ENCODE peak calls at places on chromosomes 6 and 20, in seven cellular contexts. One of them, this sample, is unnamed.

GRCh38 chr6:27592481-27593199 is 119.7 kb upstream of the ZNF184 start:
- DNase-seq in endodermal cell: peak
- DNase-seq in esophagus muscularis mucosa: no peak
- DNase-seq in left ventricle myocardium inferior: no peak
- DNase-seq in testis: no peak
- DNase-seq in RWPE1: no peak
- DNase-seq in heart left ventricle: no peak
- DNase-seq in this sample: peak

GRCh38 chr6:97822632-97823031 is 539.6 kb upstream of the MMS22L start:
- DNase-seq in left ventricle myocardium inferior: no peak
- DNase-seq in heart left ventricle: no peak
- DNase-seq in RWPE1: no peak
- DNase-seq in testis: no peak
- DNase-seq in esophagus muscularis mucosa: no peak
- DNase-seq in endodermal cell: no peak
- DNase-seq in this sample: no peak

GRCh38 chr6:2522521-2522920 is 228.2 kb downstream of the MYLK4 start:
- DNase-seq in heart left ventricle: no peak
- DNase-seq in left ventricle myocardium inferior: no peak
- DNase-seq in testis: no peak
- DNase-seq in endodermal cell: no peak
- DNase-seq in esophagus muscularis mucosa: no peak
- DNase-seq in RWPE1: peak
- DNase-seq in this sample: no peak

GRCh38 chr6:144753023-144753705 is 468.0 kb downstream of the UTRN start:
- DNase-seq in testis: no peak
- DNase-seq in endodermal cell: no peak
- DNase-seq in RWPE1: no peak
- DNase-seq in heart left ventricle: no peak
- DNase-seq in left ventricle myocardium inferior: no peak
- DNase-seq in esophagus muscularis mucosa: no peak
- DNase-seq in this sample: no peak

GRCh38 chr20:55095745-55096450 is 620.5 kb downstream of the DOK5 start:
- DNase-seq in testis: no peak
- DNase-seq in heart left ventricle: no peak
- DNase-seq in left ventricle myocardium inferior: no peak
- DNase-seq in endodermal cell: no peak
- DNase-seq in esophagus muscularis mucosa: no peak
- DNase-seq in RWPE1: no peak
- DNase-seq in this sample: no peak

GRCh38 chr6:148324297-148325007 is 18.2 kb upstream of the SASH1 start:
- DNase-seq in heart left ventricle: no peak
- DNase-seq in RWPE1: no peak
- DNase-seq in endodermal cell: no peak
- DNase-seq in testis: no peak
- DNase-seq in esophagus muscularis mucosa: no peak
- DNase-seq in left ventricle myocardium inferior: no peak
- DNase-seq in this sample: no peak

GRCh38 chr20:48697845-48698491 is 129.8 kb downstream of the PREX1 start:
- DNase-seq in RWPE1: peak
- DNase-seq in esophagus muscularis mucosa: no peak
- DNase-seq in testis: peak
- DNase-seq in left ventricle myocardium inferior: peak
- DNase-seq in heart left ventricle: peak
- DNase-seq in endodermal cell: no peak
- DNase-seq in this sample: no peak

GRCh38 chr6:154951400-154952200 is 43.5 kb upstream of the TIAM2 start:
- DNase-seq in RWPE1: peak
- DNase-seq in testis: no peak
- DNase-seq in heart left ventricle: no peak
- DNase-seq in left ventricle myocardium inferior: no peak
- DNase-seq in esophagus muscularis mucosa: no peak
- DNase-seq in endodermal cell: no peak
- DNase-seq in this sample: no peak

GRCh38 chr6:157977176-157977804 is 4.4 kb upstream of the SYNJ2 start:
- DNase-seq in esophagus muscularis mucosa: no peak
- DNase-seq in endodermal cell: peak
- DNase-seq in RWPE1: no peak
- DNase-seq in left ventricle myocardium inferior: no peak
- DNase-seq in testis: no peak
- DNase-seq in heart left ventricle: no peak
- DNase-seq in this sample: no peak

GRCh38 chr6:80504882-80505281 is 398.4 kb downstream of the BCKDHB start:
- DNase-seq in testis: no peak
- DNase-seq in left ventricle myocardium inferior: no peak
- DNase-seq in heart left ventricle: no peak
- DNase-seq in endodermal cell: no peak
- DNase-seq in esophagus muscularis mucosa: no peak
- DNase-seq in RWPE1: no peak
- DNase-seq in this sample: no peak

GRCh38 chr6:124372076-124372475 is 568.4 kb downstream of the NKAIN2 start:
- DNase-seq in heart left ventricle: no peak
- DNase-seq in left ventricle myocardium inferior: no peak
- DNase-seq in testis: no peak
- DNase-seq in esophagus muscularis mucosa: no peak
- DNase-seq in endodermal cell: no peak
- DNase-seq in RWPE1: no peak
- DNase-seq in this sample: no peak

GRCh38 chr6:18340781-18341551 is 46.2 kb upstream of the RNF144B start:
- DNase-seq in left ventricle myocardium inferior: no peak
- DNase-seq in heart left ventricle: no peak
- DNase-seq in testis: no peak
- DNase-seq in endodermal cell: no peak
- DNase-seq in esophagus muscularis mucosa: no peak
- DNase-seq in RWPE1: peak
- DNase-seq in this sample: no peak

GRCh38 chr20:3146732-3147341 is 12.8 kb downstream of the FASTKD5 start:
- DNase-seq in RWPE1: no peak
- DNase-seq in endodermal cell: no peak
- DNase-seq in left ventricle myocardium inferior: no peak
- DNase-seq in testis: peak
- DNase-seq in heart left ventricle: no peak
- DNase-seq in esophagus muscularis mucosa: no peak
- DNase-seq in this sample: no peak

GRCh38 chr6:29519291-29520010 is 31.7 kb upstream of the MAS1L start:
- DNase-seq in left ventricle myocardium inferior: no peak
- DNase-seq in esophagus muscularis mucosa: no peak
- DNase-seq in heart left ventricle: no peak
- DNase-seq in RWPE1: no peak
- DNase-seq in endodermal cell: peak
- DNase-seq in testis: no peak
- DNase-seq in this sample: no peak

GRCh38 chr6:96794980-96795379 is 42.3 kb downstream of the GPR63 start:
- DNase-seq in heart left ventricle: no peak
- DNase-seq in esophagus muscularis mucosa: no peak
- DNase-seq in endodermal cell: no peak
- DNase-seq in RWPE1: no peak
- DNase-seq in left ventricle myocardium inferior: no peak
- DNase-seq in testis: no peak
- DNase-seq in this sample: no peak

GRCh38 chr20:33334111-33334510 is 51.1 kb downstream of the BPIFB1 start:
- DNase-seq in left ventricle myocardium inferior: no peak
- DNase-seq in endodermal cell: no peak
- DNase-seq in esophagus muscularis mucosa: no peak
- DNase-seq in testis: no peak
- DNase-seq in heart left ventricle: no peak
- DNase-seq in RWPE1: no peak
- DNase-seq in this sample: no peak

GRCh38 chr20:25295386-25296093 is 47.7 kb downstream of the PYGB start:
- DNase-seq in RWPE1: no peak
- DNase-seq in left ventricle myocardium inferior: peak
- DNase-seq in heart left ventricle: no peak
- DNase-seq in esophagus muscularis mucosa: no peak
- DNase-seq in testis: no peak
- DNase-seq in endodermal cell: peak
- DNase-seq in this sample: no peak

GRCh38 chr6:161422710-161423109 is 148.8 kb upstream of the AGPAT4 start:
- DNase-seq in left ventricle myocardium inferior: no peak
- DNase-seq in heart left ventricle: no peak
- DNase-seq in testis: peak
- DNase-seq in esophagus muscularis mucosa: no peak
- DNase-seq in endodermal cell: no peak
- DNase-seq in RWPE1: peak
- DNase-seq in this sample: no peak

GRCh38 chr6:19472168-19472567 is 365.0 kb upstream of the ID4 start:
- DNase-seq in heart left ventricle: no peak
- DNase-seq in endodermal cell: no peak
- DNase-seq in RWPE1: peak
- DNase-seq in left ventricle myocardium inferior: no peak
- DNase-seq in testis: no peak
- DNase-seq in esophagus muscularis mucosa: peak
- DNase-seq in this sample: no peak

GRCh38 chr6:13425971-13426931 is 61.1 kb downstream of the GFOD1 start:
- DNase-seq in RWPE1: peak
- DNase-seq in testis: no peak
- DNase-seq in heart left ventricle: peak
- DNase-seq in esophagus muscularis mucosa: no peak
- DNase-seq in endodermal cell: peak
- DNase-seq in left ventricle myocardium inferior: no peak
- DNase-seq in this sample: no peak

GRCh38 chr20:62953839-62954703 is 1.6 kb downstream of the SLC17A9 start:
- DNase-seq in esophagus muscularis mucosa: no peak
- DNase-seq in endodermal cell: peak
- DNase-seq in RWPE1: no peak
- DNase-seq in left ventricle myocardium inferior: peak
- DNase-seq in heart left ventricle: peak
- DNase-seq in testis: peak
- DNase-seq in this sample: peak

GRCh38 chr20:1301031-1301529 is 27.9 kb downstream of the SDCBP2 start:
- DNase-seq in heart left ventricle: no peak
- DNase-seq in testis: no peak
- DNase-seq in RWPE1: peak
- DNase-seq in left ventricle myocardium inferior: no peak
- DNase-seq in esophagus muscularis mucosa: no peak
- DNase-seq in endodermal cell: peak
- DNase-seq in this sample: no peak

GRCh38 chr20:45347936-45348809 is at the start of gene SDC4:
- DNase-seq in endodermal cell: peak
- DNase-seq in left ventricle myocardium inferior: peak
- DNase-seq in testis: peak
- DNase-seq in RWPE1: peak
- DNase-seq in heart left ventricle: peak
- DNase-seq in esophagus muscularis mucosa: no peak
- DNase-seq in this sample: peak

GRCh38 chr6:63636516-63636968 is 940 bp downstream of the PHF3 start:
- DNase-seq in left ventricle myocardium inferior: peak
- DNase-seq in esophagus muscularis mucosa: no peak
- DNase-seq in testis: peak
- DNase-seq in heart left ventricle: peak
- DNase-seq in RWPE1: peak
- DNase-seq in endodermal cell: peak
- DNase-seq in this sample: peak

GRCh38 chr6:164040994-164041393 is 626.5 kb downstream of the QKI start:
- DNase-seq in testis: no peak
- DNase-seq in heart left ventricle: no peak
- DNase-seq in esophagus muscularis mucosa: no peak
- DNase-seq in endodermal cell: no peak
- DNase-seq in left ventricle myocardium inferior: no peak
- DNase-seq in RWPE1: no peak
- DNase-seq in this sample: no peak

DNA sequence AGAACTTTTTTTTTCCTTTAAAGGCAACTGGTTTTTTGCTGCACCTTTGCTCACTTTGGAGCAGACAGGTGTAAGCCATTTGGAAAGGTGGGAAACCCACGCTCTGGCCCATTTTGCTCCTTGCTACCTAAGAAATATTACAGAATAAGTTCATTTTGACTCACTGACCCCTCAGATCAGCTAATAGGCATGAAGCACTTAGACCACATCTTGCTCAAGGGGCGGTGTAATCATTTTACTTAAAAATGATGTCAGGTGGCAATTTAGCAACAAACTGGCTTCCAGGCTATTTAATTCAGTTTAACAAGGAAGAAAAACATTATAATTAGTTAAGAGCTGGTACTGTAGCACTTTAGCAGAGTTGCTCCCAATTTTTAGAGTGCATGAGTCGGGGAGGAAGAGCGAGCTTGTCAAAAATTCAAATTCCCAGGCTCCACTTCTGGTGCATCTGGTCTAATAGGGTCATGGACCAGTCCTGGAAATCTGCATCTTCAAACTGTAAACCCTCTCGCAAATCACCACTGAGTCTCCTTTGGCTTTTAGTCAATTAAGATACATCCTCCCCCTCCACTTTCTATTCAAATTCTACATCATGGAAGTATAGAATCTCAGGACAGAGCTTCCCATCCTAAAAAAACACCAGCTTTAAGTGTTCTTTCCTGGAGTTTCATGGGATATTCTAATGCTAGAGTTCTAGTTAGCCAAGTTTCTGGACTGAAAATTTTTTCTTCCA is 38.2 kb downstream of the JAG1 start:
- DNase-seq in RWPE1: no peak
- DNase-seq in endodermal cell: no peak
- DNase-seq in left ventricle myocardium inferior: no peak
- DNase-seq in testis: no peak
- DNase-seq in esophagus muscularis mucosa: no peak
- DNase-seq in heart left ventricle: no peak
- DNase-seq in this sample: no peak
- H3K27ac ChIP-seq in RWPE1: peak
- H3K27ac ChIP-seq in endodermal cell: no peak
- H3K27ac ChIP-seq in left ventricle myocardium inferior: peak
- H3K27ac ChIP-seq in testis: no peak
- H3K27ac ChIP-seq in esophagus muscularis mucosa: peak
- H3K27ac ChIP-seq in heart left ventricle: peak
- H3K27ac ChIP-seq in this sample: no peak

GRCh38 chr6:24660100-24660499 is 6.6 kb downstream of the TDP2 start:
- DNase-seq in endodermal cell: no peak
- DNase-seq in RWPE1: no peak
- DNase-seq in left ventricle myocardium inferior: no peak
- DNase-seq in testis: no peak
- DNase-seq in esophagus muscularis mucosa: no peak
- DNase-seq in heart left ventricle: no peak
- DNase-seq in this sample: no peak
- H3K27ac ChIP-seq in endodermal cell: no peak
- H3K27ac ChIP-seq in RWPE1: no peak
- H3K27ac ChIP-seq in left ventricle myocardium inferior: no peak
- H3K27ac ChIP-seq in testis: no peak
- H3K27ac ChIP-seq in esophagus muscularis mucosa: no peak
- H3K27ac ChIP-seq in heart left ventricle: no peak
- H3K27ac ChIP-seq in this sample: no peak

GRCh38 chr6:137870286-137870685 is 3.2 kb downstream of the TNFAIP3 start:
- DNase-seq in heart left ventricle: no peak
- DNase-seq in testis: no peak
- DNase-seq in endodermal cell: no peak
- DNase-seq in left ventricle myocardium inferior: no peak
- DNase-seq in esophagus muscularis mucosa: no peak
- DNase-seq in RWPE1: no peak
- DNase-seq in this sample: no peak
- H3K27ac ChIP-seq in heart left ventricle: peak
- H3K27ac ChIP-seq in testis: no peak
- H3K27ac ChIP-seq in endodermal cell: no peak
- H3K27ac ChIP-seq in left ventricle myocardium inferior: peak
- H3K27ac ChIP-seq in esophagus muscularis mucosa: peak
- H3K27ac ChIP-seq in RWPE1: no peak
- H3K27ac ChIP-seq in this sample: no peak

GRCh38 chr6:56334937-56335336 is 87.6 kb upstream of the COL21A1 start:
- DNase-seq in testis: no peak
- DNase-seq in RWPE1: peak
- DNase-seq in left ventricle myocardium inferior: no peak
- DNase-seq in esophagus muscularis mucosa: no peak
- DNase-seq in heart left ventricle: no peak
- DNase-seq in endodermal cell: no peak
- DNase-seq in this sample: no peak

GRCh38 chr6:56339524-56339923 is 92.1 kb upstream of the COL21A1 start:
- DNase-seq in testis: no peak
- DNase-seq in left ventricle myocardium inferior: no peak
- DNase-seq in RWPE1: no peak
- DNase-seq in heart left ventricle: no peak
- DNase-seq in endodermal cell: no peak
- DNase-seq in esophagus muscularis mucosa: no peak
- DNase-seq in this sample: no peak

GRCh38 chr6:56335733-56336132 is 88.4 kb upstream of the COL21A1 start:
- DNase-seq in testis: no peak
- DNase-seq in endodermal cell: no peak
- DNase-seq in left ventricle myocardium inferior: no peak
- DNase-seq in esophagus muscularis mucosa: no peak
- DNase-seq in RWPE1: peak
- DNase-seq in heart left ventricle: no peak
- DNase-seq in this sample: no peak
- H3K27ac ChIP-seq in testis: no peak
- H3K27ac ChIP-seq in endodermal cell: no peak
- H3K27ac ChIP-seq in left ventricle myocardium inferior: no peak
- H3K27ac ChIP-seq in esophagus muscularis mucosa: no peak
- H3K27ac ChIP-seq in RWPE1: no peak
- H3K27ac ChIP-seq in heart left ventricle: no peak
- H3K27ac ChIP-seq in this sample: no peak